ENCODE peak calls at places on chromosomes 2 and 18, in nine cellular contexts. X is HCT116, D is GM23338, I is A549, O is SK-N-SH, C is GM12878, F is K562, V is HepG2, B is HL-60. K is an unnamed sample.

GRCh38 chr18:2979871-2980606 is 32.9 kb downstream of the LPIN2 start:
- DNase-seq in X (no peak), D (no peak), I (peak), O (no peak), C (no peak), F (no peak), V (no peak), B (peak), K (no peak)

GRCh38 chr2:188725981-188726380 is 248.2 kb upstream of the COL3A1 start:
- DNase-seq in X (no peak), D (peak), I (no peak), O (no peak), C (no peak), F (no peak), V (no peak), B (no peak), K (no peak)

GRCh38 chr2:232329716-232330067 is 48.9 kb upstream of the ALPP start:
- DNase-seq in X (no peak), D (no peak), I (no peak), O (no peak), C (no peak), F (no peak), V (no peak), B (no peak), K (no peak)

GRCh38 chr18:1505856-1506255 is 601.2 kb downstream of the ADCYAP1 start:
- DNase-seq in X (no peak), D (peak), I (no peak), O (no peak), C (no peak), F (no peak), V (no peak), B (no peak), K (no peak)

GRCh38 chr2:29010946-29011649 is 30.0 kb downstream of the TOGARAM2 start:
- DNase-seq in X (no peak), D (peak), I (no peak), O (no peak), C (no peak), F (peak), V (no peak), B (no peak), K (no peak)

GRCh38 chr18:75752864-75753263 is 325.4 kb upstream of the SMIM21 start:
- DNase-seq in X (no peak), D (no peak), I (no peak), O (no peak), C (no peak), F (no peak), V (no peak), B (no peak), K (no peak)

GRCh38 chr18:79496978-79497637 is 101.4 kb downstream of the NFATC1 start:
- DNase-seq in X (no peak), D (no peak), I (no peak), O (no peak), C (no peak), F (peak), V (no peak), B (no peak), K (no peak)

GRCh38 chr2:130839011-130839780 is 2.5 kb downstream of the ARHGEF4 start:
- DNase-seq in X (no peak), D (no peak), I (no peak), O (no peak), C (no peak), F (no peak), V (no peak), B (no peak), K (no peak)

GRCh38 chr2:110876167-110876999 is 144.0 kb downstream of the ACOXL start:
- DNase-seq in X (no peak), D (peak), I (no peak), O (no peak), C (no peak), F (peak), V (no peak), B (no peak), K (no peak)

GRCh38 chr2:40404500-40404899 is 47.4 kb downstream of the SLC8A1 start:
- DNase-seq in X (no peak), D (no peak), I (no peak), O (no peak), C (no peak), F (no peak), V (no peak), B (no peak), K (no peak)

GRCh38 chr2:164675027-164675426 is 53.7 kb upstream of the GRB14 start:
- DNase-seq in X (no peak), D (no peak), I (peak), O (no peak), C (no peak), F (no peak), V (peak), B (no peak), K (no peak)

GRCh38 chr2:69639246-69639645 is 4.3 kb downstream of the AAK1 start:
- DNase-seq in X (no peak), D (no peak), I (no peak), O (no peak), C (no peak), F (no peak), V (no peak), B (no peak), K (no peak)

GRCh38 chr18:35835366-35835765 is 137.1 kb upstream of the RMP24 start:
- DNase-seq in X (no peak), D (no peak), I (no peak), O (no peak), C (no peak), F (no peak), V (no peak), B (no peak), K (no peak)

GRCh38 chr2:108194409-108195132 is 45.2 kb upstream of the SULT1C3 start:
- DNase-seq in X (no peak), D (peak), I (peak), O (peak), C (no peak), F (peak), V (no peak), B (no peak), K (no peak)

GRCh38 chr2:171878481-171878993 is 15.5 kb downstream of the SLC25A12 start:
- DNase-seq in X (no peak), D (no peak), I (no peak), O (no peak), C (no peak), F (peak), V (peak), B (no peak), K (no peak)

GRCh38 chr2:203535784-203536590 is 886 bp upstream of the RAPH1 start:
- DNase-seq in X (no peak), D (peak), I (no peak), O (no peak), C (no peak), F (peak), V (no peak), B (no peak), K (no peak)

GRCh38 chr2:18132697-18133096 is 254.2 kb downstream of the KCNS3 start:
- DNase-seq in X (no peak), D (no peak), I (no peak), O (no peak), C (no peak), F (no peak), V (no peak), B (no peak), K (no peak)

GRCh38 chr2:168180483-168180882 is 66.9 kb downstream of the STK39 start:
- DNase-seq in X (no peak), D (peak), I (no peak), O (no peak), C (no peak), F (no peak), V (peak), B (no peak), K (no peak)

GRCh38 chr2:71380665-71381064 is 49.1 kb downstream of the ZNF638 start:
- DNase-seq in X (no peak), D (no peak), I (no peak), O (no peak), C (no peak), F (no peak), V (no peak), B (no peak), K (no peak)

GRCh38 chr2:188659656-188660406 is 314.3 kb upstream of the COL3A1 start:
- DNase-seq in X (peak), D (no peak), I (peak), O (no peak), C (no peak), F (no peak), V (no peak), B (no peak), K (no peak)

GRCh38 chr2:64595397-64596160 is 58.1 kb downstream of the SERTAD2 start:
- DNase-seq in X (peak), D (peak), I (peak), O (no peak), C (no peak), F (peak), V (peak), B (no peak), K (peak)

GRCh38 chr18:3455938-3456685 is 6.1 kb downstream of the TGIF1 start:
- DNase-seq in X (no peak), D (peak), I (peak), O (no peak), C (no peak), F (no peak), V (peak), B (no peak), K (no peak)

GRCh38 chr2:207532676-207533075 is 2.9 kb downstream of the CREB1 start:
- DNase-seq in X (no peak), D (no peak), I (no peak), O (no peak), C (no peak), F (no peak), V (no peak), B (no peak), K (no peak)

GRCh38 chr18:63346031-63346430 is 21.0 kb downstream of the KDSR start:
- DNase-seq in X (no peak), D (no peak), I (no peak), O (no peak), C (no peak), F (no peak), V (no peak), B (no peak), K (no peak)

GRCh38 chr2:159973325-159973724 is 89.1 kb downstream of the PLA2R1 start:
- DNase-seq in X (no peak), D (no peak), I (no peak), O (no peak), C (no peak), F (no peak), V (no peak), B (no peak), K (no peak)

GRCh38 chr2:42974303-42974696 is 181.9 kb upstream of the HAAO start:
- DNase-seq in X (no peak), D (no peak), I (no peak), O (no peak), C (no peak), F (no peak), V (no peak), B (no peak), K (no peak)

GRCh38 chr2:6392354-6392753 is 473.4 kb downstream of the CMPK2 start:
- DNase-seq in X (no peak), D (no peak), I (no peak), O (no peak), C (no peak), F (no peak), V (no peak), B (no peak), K (no peak)

GRCh38 chr2:132477436-132477835 is 60.8 kb downstream of the GPR39 start:
- DNase-seq in X (no peak), D (no peak), I (no peak), O (no peak), C (no peak), F (no peak), V (no peak), B (no peak), K (no peak)

GRCh38 chr2:237181844-237182243 is 96.2 kb downstream of the COPS8 start:
- DNase-seq in X (peak), D (no peak), I (peak), O (no peak), C (no peak), F (no peak), V (no peak), B (no peak), K (no peak)

GRCh38 chr2:59204040-59204439 is 962.9 kb upstream of the FANCL start:
- DNase-seq in X (no peak), D (no peak), I (no peak), O (no peak), C (no peak), F (no peak), V (no peak), B (no peak), K (no peak)

GRCh38 chr2:9135804-9136558 is 70.6 kb upstream of the ASAP2 start:
- DNase-seq in X (no peak), D (no peak), I (no peak), O (no peak), C (no peak), F (no peak), V (no peak), B (no peak), K (no peak)

GRCh38 chr2:170885130-170885791 is 43.8 kb upstream of the GORASP2 start:
- DNase-seq in X (no peak), D (peak), I (no peak), O (no peak), C (no peak), F (no peak), V (no peak), B (no peak), K (no peak)

GRCh38 chr2:109275120-109276040 is 146.4 kb downstream of the SH3RF3 start:
- DNase-seq in X (no peak), D (no peak), I (no peak), O (no peak), C (no peak), F (no peak), V (no peak), B (peak), K (no peak)

GRCh38 chr2:55649211-55649610 is 31.8 kb upstream of the PPP4R3B start:
- DNase-seq in X (no peak), D (no peak), I (no peak), O (no peak), C (no peak), F (no peak), V (no peak), B (no peak), K (no peak)

GRCh38 chr2:73870084-73870483 is 22.7 kb upstream of the ACTG2 start:
- DNase-seq in X (no peak), D (no peak), I (no peak), O (no peak), C (no peak), F (no peak), V (no peak), B (no peak), K (no peak)

GRCh38 chr2:162265666-162266467 is 22.6 kb upstream of the FAP start:
- DNase-seq in X (no peak), D (no peak), I (no peak), O (no peak), C (no peak), F (no peak), V (no peak), B (no peak), K (no peak)

GRCh38 chr18:72847134-72847533 is 20.7 kb downstream of the NETO1 start:
- DNase-seq in X (no peak), D (peak), I (no peak), O (no peak), C (no peak), F (no peak), V (no peak), B (no peak), K (no peak)

GRCh38 chr2:44087037-44087713 is 81.5 kb upstream of the PPM1B start:
- DNase-seq in X (peak), D (peak), I (peak), O (peak), C (no peak), F (peak), V (peak), B (peak), K (peak)

GRCh38 chr2:235803028-235803427 is 309.2 kb downstream of the AGAP1 start:
- DNase-seq in X (no peak), D (no peak), I (no peak), O (no peak), C (no peak), F (no peak), V (no peak), B (no peak), K (no peak)

DNA sequence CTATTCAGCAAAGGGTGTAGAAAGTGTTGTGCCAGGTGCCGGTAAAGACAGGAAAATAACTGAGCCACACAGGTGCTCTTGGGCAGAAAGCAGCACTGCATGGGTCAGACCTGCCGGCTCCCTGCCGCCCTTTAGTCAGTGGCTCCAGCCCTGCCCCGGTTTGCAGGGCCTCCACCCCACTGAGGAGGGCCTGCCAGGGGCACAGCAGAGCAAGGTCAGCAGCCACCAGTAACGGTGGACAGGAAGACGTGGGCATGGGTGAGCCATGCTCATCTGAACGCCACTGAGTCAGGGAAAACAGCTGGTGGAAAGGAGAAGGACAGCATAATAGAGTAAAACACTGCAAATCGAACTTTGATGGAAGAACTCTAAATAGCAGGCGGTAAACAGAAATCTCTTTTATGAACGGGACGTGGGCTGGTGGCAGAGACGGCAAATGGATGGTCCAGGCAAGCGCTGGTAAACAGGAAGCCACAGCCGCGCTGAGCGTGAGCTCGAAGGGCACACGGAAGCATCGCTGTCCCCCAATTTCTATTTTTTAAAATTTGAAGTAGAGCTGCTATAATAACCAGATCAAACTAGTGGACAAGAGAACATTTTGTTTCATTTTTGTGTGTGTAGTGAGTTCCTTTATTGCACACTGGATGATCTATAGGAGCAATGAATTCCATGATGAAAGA is 141.8 kb upstream of the ALKAL2 start:
- DNase-seq in X (no peak), D (no peak), I (no peak), O (no peak), C (no peak), F (no peak), V (no peak), B (no peak), K (no peak)
- H3K4me3 ChIP-seq in X (no peak), D (no peak), I (no peak), O (no peak), C (no peak), F (no peak), V (no peak), B (no peak), K (no peak)

DNA sequence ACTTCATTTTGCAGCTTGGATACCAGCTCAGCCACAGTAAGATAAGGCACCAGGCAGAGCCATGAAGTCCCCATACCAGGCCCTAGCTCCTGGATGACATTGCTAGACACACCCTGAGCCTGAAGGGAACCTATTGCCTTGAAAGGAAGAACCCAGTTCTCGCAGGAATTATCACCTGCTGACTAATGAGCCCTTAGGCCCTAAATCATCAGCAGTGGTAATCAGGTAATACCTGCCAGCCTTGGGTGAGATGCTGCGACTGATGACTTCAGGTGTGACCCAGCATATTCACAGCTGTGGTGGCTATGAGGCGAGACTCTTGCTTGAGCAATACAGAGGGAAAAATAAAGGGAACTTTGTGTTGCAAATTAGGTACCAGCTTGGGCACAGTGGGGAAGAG is 24.9 kb downstream of the CLK1 start:
- DNase-seq in X (no peak), D (no peak), I (no peak), O (no peak), C (no peak), F (no peak), V (no peak), B (no peak), K (no peak)
- TF ChIP-seq REST in X (no peak), D (no peak), I (no peak), O (no peak), C (no peak), F (no peak), V (no peak), B (no peak), K (no peak)

GRCh38 chr2:219385958-219386520 is 1.7 kb downstream of the DNPEP start:
- DNase-seq in X (no peak), D (no peak), I (no peak), O (no peak), C (no peak), F (no peak), V (no peak), B (no peak), K (no peak)

GRCh38 chr2:219388127-219388844 is 574 bp upstream of the DNPEP start:
- DNase-seq in X (peak), D (peak), I (peak), O (peak), C (peak), F (peak), V (peak), B (peak), K (no peak)

GRCh38 chr2:219386532-219387280 is 1.0 kb downstream of the DNPEP start:
- DNase-seq in X (no peak), D (no peak), I (no peak), O (no peak), C (no peak), F (no peak), V (no peak), B (no peak), K (no peak)

GRCh38 chr2:219387284-219388126 is at the start of gene DNPEP:
- DNase-seq in X (peak), D (peak), I (peak), O (peak), C (peak), F (peak), V (peak), B (peak), K (no peak)

DNA sequence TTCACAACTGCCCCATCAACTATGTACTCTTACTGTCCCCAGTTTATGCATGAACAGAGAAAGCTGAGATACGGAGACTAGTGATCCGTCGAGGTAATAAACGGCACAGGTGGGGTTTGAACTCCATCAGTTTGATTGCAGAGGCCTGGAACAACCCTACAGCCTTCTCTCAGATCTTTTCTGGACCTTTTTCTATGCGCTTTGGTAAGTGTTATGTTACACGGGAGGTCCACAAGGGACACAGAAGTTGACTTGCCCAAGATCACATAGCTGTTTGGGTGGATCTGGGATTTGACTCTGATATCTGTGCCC is 1.1 kb upstream of the DNPEP start:
- DNase-seq in X (no peak), D (no peak), I (no peak), O (no peak), C (no peak), F (peak), V (no peak), B (no peak), K (no peak)
- H3K4me3 ChIP-seq in X (peak), D (peak), I (peak), O (no peak), C (peak), F (peak), V (peak), B (peak), K (peak)

DNA sequence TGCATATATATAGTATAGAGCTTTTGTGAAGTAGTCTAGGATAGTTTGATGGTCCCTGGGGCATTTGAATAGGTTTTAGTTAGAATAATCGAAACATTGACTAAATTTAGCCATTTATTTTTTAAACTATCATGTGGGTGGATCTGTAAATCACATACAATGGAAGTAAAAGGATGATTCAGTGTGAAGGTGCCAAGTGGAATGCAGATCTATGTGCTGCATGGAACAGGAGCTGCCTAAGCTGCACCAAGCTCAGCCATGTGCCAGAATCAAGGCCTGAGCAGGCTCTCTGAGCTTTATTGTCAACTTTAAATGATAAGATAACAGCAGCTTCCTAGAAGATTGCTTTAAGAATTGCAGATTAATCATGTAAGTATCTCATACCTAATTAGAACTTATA is 1996.2 kb upstream of the PIK3C3 start:
- DNase-seq in X (no peak), D (no peak), I (no peak), O (no peak), C (no peak), F (no peak), V (no peak), B (no peak), K (no peak)
- TF ChIP-seq REST in X (no peak), D (no peak), I (no peak), O (no peak), C (no peak), F (no peak), V (no peak), B (no peak), K (no peak)

GRCh38 chr2:98948956-98949739 is 13.1 kb upstream of the CRACDL start:
- DNase-seq in X (no peak), D (no peak), I (no peak), O (no peak), C (no peak), F (no peak), V (no peak), B (no peak), K (no peak)

GRCh38 chr2:98944786-98945185 is 8.8 kb upstream of the CRACDL start:
- DNase-seq in X (no peak), D (no peak), I (no peak), O (no peak), C (no peak), F (no peak), V (no peak), B (no peak), K (no peak)

GRCh38 chr2:98946875-98947274 is 10.8 kb upstream of the CRACDL start:
- DNase-seq in X (no peak), D (no peak), I (no peak), O (no peak), C (no peak), F (no peak), V (no peak), B (no peak), K (no peak)
- H3K4me3 ChIP-seq in X (no peak), D (no peak), I (no peak), O (no peak), C (no peak), F (no peak), V (no peak), B (no peak), K (no peak)

K was measured in Panc1.